ENCODE peak calls at places on chromosomes 12 and 14, in five cellular contexts. B is vagina, H is neural progenitor cell, G is tibial nerve, J is prostate gland. N is an unnamed sample. For H3K36me3, the result is how much of the 10 kb centered on the place peaks cover.

GRCh38 chr12:71556471-71556870 is 107.2 kb downstream of the ZFC3H1 start:
- DNase-seq in B (no peak), J (no peak), H (no peak), G (no peak), N (no peak)

GRCh38 chr12:119758236-119758635 is 90.3 kb downstream of the PRKAB1 start:
- DNase-seq in J (no peak), H (no peak), G (no peak), B (no peak), N (no peak)

GRCh38 chr12:6367969-6368892 is 7.1 kb downstream of the SCNN1A start:
- DNase-seq in J (no peak), G (no peak), B (no peak), H (no peak), N (no peak)

GRCh38 chr14:72745991-72746980 is 147.6 kb downstream of the DPF3 start:
- DNase-seq in G (no peak), J (peak), H (no peak), B (peak), N (no peak)

GRCh38 chr12:26143291-26143690 is 18.5 kb upstream of the BHLHE41 start:
- DNase-seq in J (no peak), B (no peak), H (no peak), G (no peak), N (no peak)

GRCh38 chr12:24815087-24815423 is 133.8 kb downstream of the BCAT1 start:
- DNase-seq in H (no peak), B (no peak), G (no peak), J (no peak), N (no peak)

GRCh38 chr14:47044841-47045240 is 393.3 kb upstream of the RPL10L start:
- DNase-seq in B (no peak), H (peak), G (no peak), J (no peak), N (no peak)

GRCh38 chr12:107317751-107318553 is 224.6 kb upstream of the CRY1 start:
- DNase-seq in B (no peak), J (peak), G (peak), H (peak), N (peak)

GRCh38 chr12:106631797-106632196 is 49.0 kb downstream of the RFX4 start:
- DNase-seq in G (no peak), H (no peak), B (no peak), J (no peak), N (no peak)

GRCh38 chr12:66244446-66244845 is 55.4 kb downstream of the IRAK3 start:
- DNase-seq in B (no peak), J (no peak), G (no peak), H (no peak), N (no peak)

GRCh38 chr14:70425349-70425748 is 8.5 kb upstream of the SYNJ2BP start:
- DNase-seq in H (no peak), B (no peak), J (no peak), G (no peak), N (no peak)

GRCh38 chr12:2057041-2057792 is 4.4 kb downstream of the CACNA1C start:
- DNase-seq in J (peak), G (peak), B (no peak), H (peak), N (no peak)

GRCh38 chr12:19154696-19155095 is 25.2 kb downstream of the PLEKHA5 start:
- DNase-seq in J (no peak), H (no peak), G (no peak), B (no peak), N (no peak)

GRCh38 chr12:5257763-5258475 is 174.0 kb upstream of the NTF3 start:
- DNase-seq in B (no peak), H (no peak), G (no peak), J (peak), N (no peak)

GRCh38 chr12:85872497-85873091 is 1.5 kb upstream of the NTS start:
- DNase-seq in J (no peak), B (no peak), H (peak), G (no peak), N (no peak)

GRCh38 chr12:103036581-103037214 is 79.2 kb downstream of the ASCL1 start:
- DNase-seq in J (no peak), G (no peak), B (no peak), H (no peak), N (no peak)

DNA sequence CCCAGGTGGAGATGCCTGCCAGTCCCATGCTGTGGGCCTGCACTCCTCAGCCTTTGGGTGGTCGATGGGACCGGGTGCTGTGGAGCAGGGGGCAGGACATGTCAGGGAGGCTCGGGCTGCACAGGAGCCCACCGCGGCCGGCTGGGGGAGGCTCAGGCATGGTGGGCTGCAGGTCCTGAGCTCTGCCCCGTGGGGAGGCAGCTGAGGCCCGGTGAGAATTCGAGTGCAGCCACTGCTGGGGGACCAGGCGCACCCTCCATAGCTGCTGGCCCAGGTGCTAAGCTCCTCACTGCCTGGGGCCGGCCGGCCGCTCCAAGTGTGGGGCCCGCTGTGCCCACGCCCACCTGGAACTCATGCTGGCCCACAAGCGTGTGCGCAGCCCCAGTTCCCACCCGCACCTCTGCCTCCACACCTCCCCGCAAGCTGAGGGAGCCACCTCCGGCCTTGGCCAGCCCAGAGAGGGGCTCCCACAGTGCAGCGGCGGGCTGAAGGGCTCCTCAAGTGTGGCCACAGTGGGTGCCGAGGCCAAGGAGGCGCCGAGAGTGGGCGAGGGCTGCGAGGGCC is 49.6 kb downstream of the DACT1 start:
- DNase-seq in B (no peak), G (no peak), H (no peak), J (no peak), N (no peak)
- H3K27ac ChIP-seq in B (no peak), G (no peak), H (no peak), J (no peak), N (no peak)

GRCh38 chr12:14482361-14482760 is 85.3 kb downstream of the PLBD1 start:
- DNase-seq in B (no peak), H (no peak), G (no peak), J (no peak), N (no peak)
- H3K36me3 ChIP-seq in B (half or more), H (under half), G (half or more), J (under half), N (under half)

GRCh38 chr14:32595496-32595895 is 266.4 kb downstream of the AKAP6 start:
- DNase-seq in H (no peak), J (no peak), G (no peak), B (no peak), N (no peak)
- H3K27ac ChIP-seq in H (no peak), J (no peak), G (peak), B (no peak), N (no peak)

DNA sequence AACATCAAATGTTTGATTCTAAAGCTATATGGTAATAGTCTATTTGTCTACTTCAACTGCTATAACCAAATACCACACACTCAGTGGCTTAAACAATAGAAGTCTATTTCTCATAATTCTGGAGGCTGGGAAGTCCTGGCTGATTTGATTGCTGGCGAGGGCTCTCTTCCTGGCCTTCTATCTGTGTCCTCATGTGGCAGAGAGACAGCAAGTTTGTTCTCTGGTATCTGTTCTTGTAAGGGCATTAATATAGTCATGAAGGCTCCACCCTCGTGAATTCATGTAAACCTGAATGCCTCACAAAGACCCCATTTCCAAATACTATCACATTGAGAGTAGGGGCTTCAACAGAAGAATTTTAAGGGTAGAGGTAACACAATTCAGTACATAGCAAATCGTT is 34.1 kb downstream of the TRMT5 start:
- DNase-seq in J (no peak), B (no peak), G (no peak), H (no peak), N (no peak)
- H3K36me3 ChIP-seq in J (under half), B (under half), G (under half), H (under half), N (under half)

DNA sequence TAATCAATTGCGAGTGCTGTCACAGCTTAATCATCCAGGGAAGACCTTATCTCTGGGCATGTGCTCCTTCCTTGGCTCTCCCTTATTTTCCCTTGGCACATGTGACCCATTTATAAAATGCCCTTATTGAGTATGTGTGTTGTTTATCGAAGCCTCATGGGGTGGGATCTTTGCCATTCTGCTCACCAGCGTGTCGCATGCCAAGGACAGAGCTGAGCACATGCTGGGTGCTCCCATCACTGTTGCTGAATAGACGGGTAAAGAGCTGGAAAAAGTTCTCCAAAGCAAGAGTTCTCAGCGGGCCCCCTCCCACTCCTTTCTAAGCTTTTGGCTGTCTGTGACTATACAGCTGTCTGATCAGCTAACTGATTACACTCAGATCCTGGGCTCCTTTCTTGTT is 71.4 kb downstream of the TMEM132C start:
- DNase-seq in B (no peak), G (no peak), H (peak), J (no peak), N (no peak)
- H3K27ac ChIP-seq in B (no peak), G (no peak), H (peak), J (no peak), N (no peak)

N was measured in left lung.